ENCODE peak calls at places on chromosomes 3 and 15, in five cellular contexts. M is activated CD8-positive, alpha-beta memory T cell treated with anti-CD3 and anti-CD28 coated beads for 48 hours; S is fibroblast of mammary gland; Q is NCI-H1092; B is ELR. P is an unnamed sample.

GRCh38 chr3:100006570-100007271 is 107.6 kb downstream of the FILIP1L start:
- DNase-seq in M (no peak), S (peak; percentile 53), Q (no peak), B (peak; percentile 53), P (no peak)

GRCh38 chr15:85324202-85324601 is 56.2 kb upstream of the AKAP13 start:
- DNase-seq in M (no peak), S (no peak), Q (no peak), B (no peak), P (no peak)

GRCh38 chr3:96959902-96960596 is 145.7 kb downstream of the EPHA6 start:
- DNase-seq in M (no peak), S (peak; percentile 5), Q (no peak), B (no peak), P (no peak)

GRCh38 chr3:168386301-168386700 is 290.6 kb upstream of the GOLIM4 start:
- DNase-seq in M (no peak), S (no peak), Q (no peak), B (no peak), P (no peak)

GRCh38 chr15:41934843-41935242 is 37.5 kb downstream of the EHD4 start:
- DNase-seq in M (no peak), S (no peak), Q (no peak), B (peak; percentile 86), P (no peak)

GRCh38 chr3:182305881-182306665 is 487.2 kb upstream of the ATP11B start:
- DNase-seq in M (no peak), S (no peak), Q (no peak), B (no peak), P (no peak)

GRCh38 chr3:43723121-43723734 is 32.5 kb downstream of the ABHD5 start:
- DNase-seq in M (no peak), S (peak; percentile 53), Q (no peak), B (peak; percentile 8), P (no peak)

GRCh38 chr3:106862067-106862466 is 515.2 kb upstream of the CCDC54 start:
- DNase-seq in M (no peak), S (peak; percentile 38), Q (no peak), B (peak; percentile 54), P (no peak)

P was measured in chondrocyte.